ENCODE peak calls at places on chromosomes 2 and 18, in five cellular contexts. One of them, this sample, is unnamed.

GRCh38 chr2:20062615-20063545 is 11.5 kb upstream of the LAPTM4A start:
- ATAC-seq in upper lobe of left lung: peak
- ATAC-seq in Panc1: no peak
- ATAC-seq in HepG2: no peak
- ATAC-seq in GM12878: peak
- ATAC-seq in this sample: peak

GRCh38 chr2:166335284-166335683 is 40.5 kb downstream of the SCN9A start:
- ATAC-seq in GM12878: no peak
- ATAC-seq in Panc1: no peak
- ATAC-seq in HepG2: peak
- ATAC-seq in upper lobe of left lung: no peak
- ATAC-seq in this sample: no peak

GRCh38 chr18:5611221-5611620 is 67.4 kb upstream of the EPB41L3 start:
- ATAC-seq in HepG2: no peak
- ATAC-seq in Panc1: no peak
- ATAC-seq in upper lobe of left lung: no peak
- ATAC-seq in GM12878: no peak
- ATAC-seq in this sample: no peak

GRCh38 chr2:121189011-121189410 is 96.0 kb downstream of the TFCP2L1 start:
- ATAC-seq in Panc1: no peak
- ATAC-seq in GM12878: no peak
- ATAC-seq in HepG2: no peak
- ATAC-seq in upper lobe of left lung: peak
- ATAC-seq in this sample: peak

GRCh38 chr18:78721986-78722385 is 257.6 kb upstream of the SALL3 start:
- ATAC-seq in HepG2: no peak
- ATAC-seq in GM12878: no peak
- ATAC-seq in Panc1: no peak
- ATAC-seq in upper lobe of left lung: no peak
- ATAC-seq in this sample: no peak

GRCh38 chr18:44969214-44969842 is 288.6 kb downstream of the SETBP1 start:
- ATAC-seq in HepG2: no peak
- ATAC-seq in GM12878: no peak
- ATAC-seq in Panc1: no peak
- ATAC-seq in upper lobe of left lung: no peak
- ATAC-seq in this sample: no peak

GRCh38 chr2:223538920-223539440 is 63.2 kb downstream of the SCG2 start:
- ATAC-seq in upper lobe of left lung: peak
- ATAC-seq in Panc1: no peak
- ATAC-seq in GM12878: no peak
- ATAC-seq in HepG2: peak
- ATAC-seq in this sample: no peak

GRCh38 chr2:7269993-7270392 is 352.8 kb downstream of the RNF144A start:
- ATAC-seq in GM12878: no peak
- ATAC-seq in HepG2: no peak
- ATAC-seq in Panc1: no peak
- ATAC-seq in upper lobe of left lung: no peak
- ATAC-seq in this sample: no peak

GRCh38 chr2:27737676-27738348 is 33.7 kb upstream of the MRPL33 start:
- ATAC-seq in GM12878: no peak
- ATAC-seq in Panc1: no peak
- ATAC-seq in upper lobe of left lung: peak
- ATAC-seq in HepG2: peak
- ATAC-seq in this sample: peak

GRCh38 chr2:70789304-70790078 is 952 bp downstream of the FIGLA start:
- ATAC-seq in GM12878: peak
- ATAC-seq in upper lobe of left lung: peak
- ATAC-seq in HepG2: peak
- ATAC-seq in Panc1: peak
- ATAC-seq in this sample: peak

GRCh38 chr2:121075006-121075545 is 209.9 kb downstream of the TFCP2L1 start:
- ATAC-seq in Panc1: peak
- ATAC-seq in HepG2: no peak
- ATAC-seq in GM12878: peak
- ATAC-seq in upper lobe of left lung: peak
- ATAC-seq in this sample: peak

GRCh38 chr18:50232419-50232818 is 33.9 kb downstream of the CFAP53 start:
- ATAC-seq in HepG2: no peak
- ATAC-seq in Panc1: no peak
- ATAC-seq in upper lobe of left lung: no peak
- ATAC-seq in GM12878: no peak
- ATAC-seq in this sample: no peak

GRCh38 chr2:16203691-16204090 is 263.3 kb downstream of the MYCN start:
- ATAC-seq in GM12878: no peak
- ATAC-seq in HepG2: no peak
- ATAC-seq in Panc1: no peak
- ATAC-seq in upper lobe of left lung: no peak
- ATAC-seq in this sample: no peak

GRCh38 chr2:73080321-73081131 is 9.0 kb upstream of the SFXN5 start:
- ATAC-seq in Panc1: no peak
- ATAC-seq in GM12878: no peak
- ATAC-seq in upper lobe of left lung: peak
- ATAC-seq in HepG2: peak
- ATAC-seq in this sample: no peak

GRCh38 chr2:203998195-203998804 is 61.7 kb downstream of the ICOS start:
- ATAC-seq in GM12878: no peak
- ATAC-seq in HepG2: no peak
- ATAC-seq in Panc1: no peak
- ATAC-seq in upper lobe of left lung: peak
- ATAC-seq in this sample: no peak

GRCh38 chr2:25301453-25302352 is 40.0 kb downstream of the DNMT3A start:
- ATAC-seq in Panc1: peak
- ATAC-seq in HepG2: no peak
- ATAC-seq in GM12878: peak
- ATAC-seq in upper lobe of left lung: peak
- ATAC-seq in this sample: peak

GRCh38 chr2:3253913-3254437 is 123.6 kb downstream of the EIPR1 start:
- ATAC-seq in GM12878: peak
- ATAC-seq in Panc1: no peak
- ATAC-seq in HepG2: no peak
- ATAC-seq in upper lobe of left lung: no peak
- ATAC-seq in this sample: no peak

GRCh38 chr2:118902279-118903028 is 39.5 kb upstream of the MARCO start:
- ATAC-seq in Panc1: no peak
- ATAC-seq in HepG2: no peak
- ATAC-seq in GM12878: no peak
- ATAC-seq in upper lobe of left lung: peak
- ATAC-seq in this sample: no peak

GRCh38 chr18:58552057-58552461 is 76.8 kb downstream of the ALPK2 start:
- ATAC-seq in Panc1: no peak
- ATAC-seq in upper lobe of left lung: no peak
- ATAC-seq in GM12878: peak
- ATAC-seq in HepG2: no peak
- ATAC-seq in this sample: no peak

GRCh38 chr18:9643549-9643948 is 29.2 kb upstream of the PPP4R1 start:
- ATAC-seq in Panc1: peak
- ATAC-seq in HepG2: peak
- ATAC-seq in upper lobe of left lung: peak
- ATAC-seq in GM12878: no peak
- ATAC-seq in this sample: peak

GRCh38 chr18:59787998-59788875 is 91.0 kb upstream of the CCBE1 start:
- ATAC-seq in upper lobe of left lung: peak
- ATAC-seq in GM12878: peak
- ATAC-seq in Panc1: no peak
- ATAC-seq in HepG2: no peak
- ATAC-seq in this sample: no peak

GRCh38 chr2:217064234-217065103 is 204.6 kb upstream of the TNP1 start:
- ATAC-seq in upper lobe of left lung: peak
- ATAC-seq in GM12878: peak
- ATAC-seq in HepG2: no peak
- ATAC-seq in Panc1: no peak
- ATAC-seq in this sample: peak

GRCh38 chr18:7889515-7889914 is 322.4 kb downstream of the PTPRM start:
- ATAC-seq in GM12878: no peak
- ATAC-seq in upper lobe of left lung: no peak
- ATAC-seq in HepG2: no peak
- ATAC-seq in Panc1: no peak
- ATAC-seq in this sample: no peak

DNA sequence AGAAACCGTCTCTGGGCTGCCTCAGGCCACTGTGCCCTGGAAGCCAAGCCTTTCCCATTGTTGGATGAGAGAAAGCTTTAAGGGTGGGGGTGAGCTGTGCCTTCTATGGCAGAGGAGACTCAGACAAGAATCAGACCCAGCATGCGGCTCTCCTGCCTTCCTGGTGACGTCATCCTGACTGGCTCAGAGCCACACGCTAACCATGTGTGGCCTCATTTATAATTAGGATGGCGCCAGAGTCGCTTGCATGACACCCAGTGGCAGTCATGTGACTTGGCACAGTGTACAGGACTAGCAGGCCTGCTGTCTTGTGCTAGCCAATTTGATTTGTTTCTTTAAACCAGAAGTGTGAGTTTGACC is 99.2 kb downstream of the SH3BP4 start:
- ATAC-seq in HepG2: peak
- ATAC-seq in upper lobe of left lung: peak
- ATAC-seq in GM12878: no peak
- ATAC-seq in Panc1: peak
- ATAC-seq in this sample: peak
- TF ChIP-seq POLR2AphosphoS5 in HepG2: no peak
- TF ChIP-seq POLR2AphosphoS5 in upper lobe of left lung: peak
- TF ChIP-seq POLR2AphosphoS5 in GM12878: no peak
- TF ChIP-seq POLR2AphosphoS5 in Panc1: peak
- TF ChIP-seq POLR2AphosphoS5 in this sample: peak

GRCh38 chr18:13151656-13152055 is 66.9 kb upstream of the LDLRAD4 start:
- ATAC-seq in Panc1: no peak
- ATAC-seq in upper lobe of left lung: no peak
- ATAC-seq in GM12878: no peak
- ATAC-seq in HepG2: no peak
- ATAC-seq in this sample: no peak

GRCh38 chr18:13145636-13146190 is 72.8 kb upstream of the LDLRAD4 start:
- ATAC-seq in GM12878: no peak
- ATAC-seq in HepG2: peak
- ATAC-seq in Panc1: no peak
- ATAC-seq in upper lobe of left lung: no peak
- ATAC-seq in this sample: no peak

GRCh38 chr18:13141209-13141608 is 77.4 kb upstream of the LDLRAD4 start:
- ATAC-seq in GM12878: no peak
- ATAC-seq in Panc1: no peak
- ATAC-seq in HepG2: no peak
- ATAC-seq in upper lobe of left lung: no peak
- ATAC-seq in this sample: no peak

GRCh38 chr18:13147146-13147545 is 71.4 kb upstream of the LDLRAD4 start:
- ATAC-seq in Panc1: no peak
- ATAC-seq in upper lobe of left lung: peak
- ATAC-seq in HepG2: peak
- ATAC-seq in GM12878: peak
- ATAC-seq in this sample: no peak
- TF ChIP-seq POLR2AphosphoS5 in Panc1: no peak
- TF ChIP-seq POLR2AphosphoS5 in upper lobe of left lung: no peak
- TF ChIP-seq POLR2AphosphoS5 in HepG2: no peak
- TF ChIP-seq POLR2AphosphoS5 in GM12878: no peak
- TF ChIP-seq POLR2AphosphoS5 in this sample: no peak

DNA sequence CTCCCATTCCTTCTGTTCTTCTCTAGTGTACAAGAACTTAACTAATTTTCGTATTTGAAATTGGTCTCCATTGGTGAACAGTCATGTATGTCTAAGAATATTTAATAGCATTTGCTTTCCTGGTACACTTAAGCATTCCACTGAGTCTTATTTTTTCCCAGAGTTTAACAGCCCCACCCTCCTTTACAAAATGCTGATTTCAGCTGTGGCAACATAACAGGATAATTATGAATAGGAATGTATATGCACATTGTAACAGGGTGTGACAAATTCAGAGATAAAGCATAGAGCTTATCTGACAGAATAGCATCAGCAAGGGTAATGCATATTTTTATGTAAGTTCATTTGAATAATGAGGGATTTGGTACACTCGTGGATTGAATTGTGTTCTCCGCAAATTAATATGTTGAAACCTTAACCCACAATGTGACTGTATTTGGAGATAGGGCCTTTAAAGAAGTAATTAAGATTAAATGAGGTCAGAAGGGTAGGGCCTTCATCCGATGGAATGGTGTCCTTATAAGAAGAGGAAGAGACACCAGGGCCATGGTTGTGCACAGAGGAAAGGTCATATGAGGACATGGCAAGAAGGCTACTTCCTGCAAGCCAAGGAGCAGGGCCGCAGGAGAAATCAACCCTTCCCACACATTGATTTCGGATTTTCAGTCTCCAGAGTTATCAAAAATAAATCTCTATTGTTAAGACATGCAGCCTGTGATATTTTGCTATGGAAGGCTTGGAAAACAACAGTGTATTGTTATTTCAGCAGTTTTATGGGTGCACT is 439.7 kb upstream of the CDH20 start:
- ATAC-seq in upper lobe of left lung: no peak
- ATAC-seq in HepG2: no peak
- ATAC-seq in GM12878: no peak
- ATAC-seq in Panc1: no peak
- ATAC-seq in this sample: no peak
- TF ChIP-seq POLR2AphosphoS5 in upper lobe of left lung: no peak
- TF ChIP-seq POLR2AphosphoS5 in HepG2: no peak
- TF ChIP-seq POLR2AphosphoS5 in GM12878: no peak
- TF ChIP-seq POLR2AphosphoS5 in Panc1: no peak
- TF ChIP-seq POLR2AphosphoS5 in this sample: no peak

GRCh38 chr2:135986507-135986906 is 1.1 kb upstream of the DARS1 start:
- ATAC-seq in upper lobe of left lung: no peak
- ATAC-seq in GM12878: no peak
- ATAC-seq in HepG2: no peak
- ATAC-seq in Panc1: no peak
- ATAC-seq in this sample: no peak

GRCh38 chr2:135987441-135987840 is 2.0 kb upstream of the DARS1 start:
- ATAC-seq in Panc1: no peak
- ATAC-seq in upper lobe of left lung: no peak
- ATAC-seq in GM12878: no peak
- ATAC-seq in HepG2: no peak
- ATAC-seq in this sample: no peak

GRCh38 chr2:135984199-135985017 is 1.0 kb downstream of the DARS1 start:
- ATAC-seq in Panc1: peak
- ATAC-seq in HepG2: no peak
- ATAC-seq in upper lobe of left lung: no peak
- ATAC-seq in GM12878: peak
- ATAC-seq in this sample: no peak

GRCh38 chr2:135985826-135986393 is 484 bp upstream of the DARS1 start:
- ATAC-seq in HepG2: peak
- ATAC-seq in upper lobe of left lung: peak
- ATAC-seq in Panc1: peak
- ATAC-seq in GM12878: peak
- ATAC-seq in this sample: peak

DNA sequence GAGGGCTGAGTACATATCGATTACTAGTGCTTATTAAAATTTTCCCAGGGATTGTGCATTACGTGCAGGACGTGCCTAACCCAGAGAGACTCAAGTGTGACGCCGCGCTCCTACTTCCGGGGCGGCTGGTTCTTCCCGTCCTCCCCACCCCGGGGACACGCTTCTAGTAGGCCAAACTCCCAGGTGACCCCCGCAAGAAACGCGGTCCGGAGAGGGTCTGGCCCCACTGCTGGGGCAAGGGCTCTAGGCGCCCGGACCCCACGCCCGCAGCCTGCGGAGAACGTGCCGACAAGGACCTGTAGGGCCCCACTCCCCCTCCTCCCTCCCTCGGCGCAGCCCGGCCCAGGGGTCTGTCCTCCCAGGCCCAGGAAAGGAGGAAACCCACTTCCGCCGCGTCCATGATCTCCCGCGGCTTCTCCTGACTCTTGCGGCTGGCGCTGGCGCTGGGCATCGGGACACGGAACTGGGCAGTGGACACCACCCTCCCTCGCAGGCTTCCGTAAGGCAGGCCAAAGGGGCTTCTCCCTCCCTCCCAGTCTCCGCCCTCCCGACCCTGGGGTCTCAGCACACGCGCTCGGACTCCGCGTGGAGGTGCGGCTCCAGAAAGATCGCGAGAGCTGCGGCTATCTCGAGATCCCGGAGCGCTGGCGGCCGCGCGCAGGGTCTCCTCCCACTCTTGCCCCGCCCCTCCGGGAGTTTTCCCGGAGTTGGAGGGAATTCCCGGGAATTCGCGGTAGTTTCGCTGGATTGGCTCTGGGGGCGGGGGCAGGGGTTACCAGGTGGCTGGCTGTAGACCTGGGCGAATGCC is at the start of gene DARS1:
- ATAC-seq in Panc1: peak
- ATAC-seq in GM12878: peak
- ATAC-seq in upper lobe of left lung: peak
- ATAC-seq in HepG2: peak
- ATAC-seq in this sample: peak
- TF ChIP-seq POLR2AphosphoS5 in Panc1: peak
- TF ChIP-seq POLR2AphosphoS5 in GM12878: peak
- TF ChIP-seq POLR2AphosphoS5 in upper lobe of left lung: no peak
- TF ChIP-seq POLR2AphosphoS5 in HepG2: peak
- TF ChIP-seq POLR2AphosphoS5 in this sample: peak

This sample was measured in gastroesophageal sphincter.